ENCODE peak calls at places on chromosomes 13 and 19, in five cellular contexts. M is PC-3, K is body of pancreas, V is lower leg skin, E is uterus. B is an unnamed sample.

GRCh38 chr13:47798906-47799305 is 202.2 kb downstream of the SUCLA2 start:
- DNase-seq in V (no peak), M (peak; percentile 22), K (no peak), E (no peak), B (no peak)

GRCh38 chr13:27339299-27339698 is 68.7 kb downstream of the RASL11A start:
- DNase-seq in K (peak; percentile 25), V (no peak), E (no peak), M (peak; percentile 71), B (no peak)

GRCh38 chr19:17579523-17580244 is 24.2 kb downstream of the COLGALT1 start:
- DNase-seq in E (peak; percentile 68), K (no peak), M (peak; percentile 58), V (peak; percentile 70), B (no peak)

GRCh38 chr19:14114854-14115253 is 2.7 kb downstream of the PRKACA start:
- DNase-seq in M (peak; percentile 46), E (no peak), K (peak; percentile 57), V (no peak), B (no peak)

GRCh38 chr13:97205971-97206370 is 16.2 kb upstream of the MBNL2 start:
- DNase-seq in E (no peak), K (no peak), M (peak; percentile 70), V (no peak), B (no peak)

GRCh38 chr19:42282810-42283247 is 13.8 kb downstream of the CIC start:
- DNase-seq in K (no peak), V (no peak), E (no peak), M (no peak), B (no peak)

GRCh38 chr19:4379383-4380253 is 20.7 kb downstream of the SH3GL1 start:
- DNase-seq in E (no peak), M (peak; percentile 91), K (peak; percentile 94), V (peak; percentile 68), B (no peak)

GRCh38 chr13:20441879-20442278 is 83.8 kb downstream of the CRYL1 start:
- DNase-seq in V (no peak), E (no peak), K (no peak), M (peak; percentile 95), B (no peak)

GRCh38 chr19:23283925-23284324 is 33.7 kb upstream of the ZNF724 start:
- DNase-seq in M (peak; percentile 24), E (peak; percentile 26), V (no peak), K (peak; percentile 60), B (no peak)

GRCh38 chr13:48542581-48543341 is 9.9 kb upstream of the RCBTB2 start:
- DNase-seq in E (peak; percentile 47), K (peak; percentile 51), M (no peak), V (peak; percentile 46), B (no peak)

GRCh38 chr13:70723732-70724131 is 615.5 kb upstream of the KLHL1 start:
- DNase-seq in V (no peak), M (peak; percentile 42), E (no peak), K (no peak), B (no peak)

GRCh38 chr13:67421475-67421874 is 191.3 kb upstream of the PCDH9 start:
- DNase-seq in V (no peak), M (no peak), E (no peak), K (no peak), B (no peak)

GRCh38 chr19:36246006-36246391 is 31.1 kb downstream of the ZNF146 start:
- DNase-seq in M (no peak), E (no peak), V (no peak), K (no peak), B (peak; percentile 50)

GRCh38 chr13:76000131-76000530 is 364.0 kb downstream of the LMO7 start:
- DNase-seq in E (no peak), K (no peak), M (no peak), V (no peak), B (no peak)

GRCh38 chr19:46076951-46077814 is 36.4 kb upstream of the IGFL4 start:
- DNase-seq in K (peak; percentile 55), M (peak; percentile 81), V (peak; percentile 54), E (peak; percentile 42), B (peak; percentile 82)
- TF ChIP-seq CTCF in K (peak; percentile 66), M (peak; percentile 96), V (no peak), E (peak; percentile 55), B (peak; percentile 99)

GRCh38 chr19:35216026-35216832 is 12.3 kb downstream of the FAM187B start:
- DNase-seq in K (no peak), M (no peak), E (no peak), V (no peak), B (no peak)

GRCh38 chr19:35214766-35215422 is 13.6 kb downstream of the FAM187B start:
- DNase-seq in E (no peak), V (no peak), M (no peak), K (no peak), B (no peak)

GRCh38 chr19:35219008-35219407 is 9.5 kb downstream of the FAM187B start:
- DNase-seq in K (no peak), E (no peak), M (no peak), V (no peak), B (no peak)

GRCh38 chr19:35213678-35214632 is 14.6 kb downstream of the FAM187B start:
- DNase-seq in E (peak; percentile 28), V (peak; percentile 87), M (peak; percentile 92), K (peak; percentile 83), B (no peak)

DNA sequence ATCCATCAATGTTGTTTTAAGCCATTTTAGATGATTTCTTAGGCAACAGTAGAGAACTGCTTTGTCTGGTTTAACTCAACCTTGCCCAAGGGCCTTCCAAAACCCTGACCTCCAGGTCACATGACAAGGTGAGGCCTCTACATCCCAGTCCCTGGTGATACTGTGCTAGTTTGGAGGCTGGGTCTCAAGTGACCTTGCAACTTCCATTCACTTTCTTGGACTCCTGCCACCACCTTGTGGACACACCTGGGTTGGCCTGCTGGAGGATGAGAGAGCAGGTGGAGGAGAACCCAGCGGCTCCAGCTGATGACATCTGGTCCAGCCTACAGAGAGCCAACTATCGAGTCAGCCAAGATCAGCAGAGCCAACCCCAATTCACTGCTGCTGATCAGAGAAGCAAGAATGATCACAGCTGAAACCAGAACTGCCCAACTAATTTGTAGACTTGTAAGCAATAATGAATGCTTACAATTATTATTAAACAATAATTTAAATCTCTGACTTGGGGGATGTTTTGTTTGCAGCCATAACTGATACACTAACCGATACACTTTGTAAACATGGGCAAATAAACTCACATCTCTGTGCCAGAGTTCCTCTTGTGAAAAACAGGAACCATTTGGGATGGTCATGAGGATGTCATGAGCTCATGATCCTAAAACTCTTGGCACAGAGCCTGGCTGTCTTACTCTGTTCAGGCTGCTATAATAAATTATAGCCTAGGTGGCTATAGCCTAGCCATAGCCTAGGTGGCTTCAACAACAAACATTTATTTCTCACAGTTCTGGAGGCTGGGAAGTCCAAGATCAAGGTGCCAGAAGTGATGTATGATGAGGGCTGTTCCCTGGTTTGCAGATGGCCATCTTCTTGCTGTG is 11.5 kb downstream of the FAM187B start:
- DNase-seq in E (no peak), M (peak; percentile 15), K (peak; percentile 41), V (peak; percentile 61), B (no peak)
- TF ChIP-seq CTCF in E (no peak), M (no peak), K (no peak), V (no peak), B (no peak)

GRCh38 chr13:73849292-73849691 is 284.9 kb downstream of the KLF12 start:
- DNase-seq in K (no peak), E (no peak), V (no peak), M (peak; percentile 33), B (no peak)
- TF ChIP-seq CTCF in K (no peak), E (no peak), V (no peak), M (peak; percentile 46), B (peak; percentile 67)

GRCh38 chr13:56752630-56753029 is 388.1 kb upstream of the PRR20A start:
- DNase-seq in M (no peak), E (no peak), V (no peak), K (no peak), B (no peak)

GRCh38 chr13:56755181-56755580 is 385.5 kb upstream of the PRR20A start:
- DNase-seq in K (no peak), M (peak; percentile 4), E (no peak), V (no peak), B (no peak)
- TF ChIP-seq CTCF in K (no peak), M (no peak), E (no peak), V (no peak), B (peak; percentile 50)

DNA sequence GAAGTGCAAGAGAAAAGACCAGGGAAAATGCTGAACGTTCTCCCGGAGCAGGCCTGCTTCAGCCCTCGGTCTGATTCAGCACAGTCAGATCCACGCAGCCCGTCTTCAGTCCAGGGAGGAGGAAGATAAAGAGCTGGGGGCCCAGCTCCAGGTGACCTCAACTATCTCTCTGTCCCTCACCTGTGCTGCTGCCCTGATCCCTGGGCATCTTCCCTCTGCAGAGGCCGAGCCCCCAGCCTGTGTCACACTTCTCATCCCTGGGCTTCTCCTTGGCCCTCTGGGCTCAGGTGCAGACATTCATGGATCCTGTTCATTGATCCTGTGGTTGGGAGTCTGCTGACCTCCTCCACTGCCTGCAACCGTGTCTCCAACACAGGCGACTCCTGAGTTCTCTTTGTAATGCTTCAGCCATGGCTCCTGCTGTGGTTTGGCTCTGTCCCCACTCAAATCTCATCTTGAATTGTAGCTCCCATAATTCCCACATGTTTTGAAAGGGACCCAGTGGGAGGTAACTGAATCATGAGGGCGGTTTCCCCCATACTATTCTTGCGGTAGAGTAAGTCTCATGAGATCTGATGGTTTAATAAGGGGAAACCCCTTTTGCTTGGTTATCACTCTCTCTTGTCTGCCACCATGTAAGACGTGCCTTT is 27.9 kb downstream of the COL4A2 start:
- DNase-seq in V (no peak), K (no peak), M (no peak), E (no peak), B (no peak)
- TF ChIP-seq CTCF in V (no peak), K (no peak), M (no peak), E (no peak), B (no peak)